ENCODE peak calls at places on chromosomes 5 and 9, in six cellular contexts. Q is nephron progenitor cell, X is germinal center, Z is IMR-90, C is GM04504, P is Caki2. V is an unnamed sample.

GRCh38 chr9:20790721-20791120 is 106.7 kb downstream of the FOCAD start:
- DNase-seq in X (no peak), P (no peak), Z (no peak), C (no peak), Q (no peak), V (no peak)

GRCh38 chr9:35272989-35273388 is 111.2 kb downstream of the UNC13B start:
- DNase-seq in Q (no peak), Z (peak), P (no peak), C (no peak), X (no peak), V (no peak)

GRCh38 chr9:89658401-89658800 is 53.6 kb downstream of the GADD45G start:
- DNase-seq in Z (no peak), Q (no peak), P (no peak), C (no peak), X (no peak), V (no peak)

GRCh38 chr9:134793281-134793680 is 87.3 kb upstream of the FCN2 start:
- DNase-seq in Z (no peak), Q (no peak), X (no peak), P (no peak), C (no peak), V (no peak)

GRCh38 chr5:32147959-32148358 is 26.2 kb downstream of the GOLPH3 start:
- DNase-seq in P (no peak), C (no peak), X (no peak), Q (no peak), Z (no peak), V (no peak)

GRCh38 chr5:112742424-112742823 is 4.7 kb downstream of the APC start:
- DNase-seq in P (peak), Q (no peak), X (no peak), Z (no peak), C (no peak), V (no peak)

GRCh38 chr9:134575817-134576176 is 65.8 kb upstream of the COL5A1 start:
- DNase-seq in C (no peak), Z (no peak), X (no peak), P (no peak), Q (no peak), V (no peak)

GRCh38 chr5:109876941-109877669 is 187.4 kb downstream of the MAN2A1 start:
- DNase-seq in P (no peak), Q (no peak), Z (peak), X (no peak), C (no peak), V (peak)

GRCh38 chr9:124934290-124934689 is 6.6 kb downstream of the GOLGA1 start:
- DNase-seq in Z (peak), X (peak), C (peak), P (no peak), Q (no peak), V (no peak)

GRCh38 chr5:73392775-73393174 is 55.8 kb downstream of the FOXD1 start:
- DNase-seq in Q (no peak), X (no peak), P (no peak), Z (no peak), C (no peak), V (no peak)

GRCh38 chr9:69149321-69149807 is 24.7 kb upstream of the TJP2 start:
- DNase-seq in X (no peak), P (no peak), Q (no peak), Z (peak), C (no peak), V (no peak)

GRCh38 chr5:134541736-134542376 is 16.4 kb downstream of the JADE2 start:
- DNase-seq in Q (peak), X (no peak), P (no peak), C (no peak), Z (peak), V (no peak)

GRCh38 chr5:57575839-57576238 is 93.2 kb upstream of the ACTBL2 start:
- DNase-seq in Q (no peak), Z (no peak), C (no peak), P (no peak), X (no peak), V (no peak)

GRCh38 chr5:1144089-1144488 is 32.2 kb upstream of the SLC12A7 start:
- DNase-seq in Q (no peak), Z (no peak), P (no peak), C (no peak), X (no peak), V (no peak)

GRCh38 chr5:84524491-84524890 is 139.8 kb upstream of the EDIL3 start:
- DNase-seq in X (no peak), P (peak), Z (peak), Q (no peak), C (no peak), V (no peak)

GRCh38 chr5:2805080-2805479 is 53.6 kb upstream of the IRX2 start:
- DNase-seq in X (no peak), Z (no peak), C (no peak), P (no peak), Q (no peak), V (no peak)

GRCh38 chr5:136906545-136906944 is 541.2 kb upstream of the TRPC7 start:
- DNase-seq in Z (no peak), P (no peak), C (no peak), X (no peak), Q (peak), V (no peak)

V was measured in MG63.